ENCODE peak calls at places on chromosomes 6 and 20, in four cellular contexts. R is WTC11, Q is K562, L is HepG2. X is an unnamed sample.

GRCh38 chr6:47169785-47170685 is 127.9 kb upstream of the ADGRF1 start:
- DNase-seq in R (no peak), Q (no peak), L (no peak), X (peak)

GRCh38 chr20:47872341-47872740 is 87.1 kb upstream of the SULF2 start:
- DNase-seq in R (no peak), Q (no peak), L (no peak), X (no peak)

GRCh38 chr20:21516861-21517565 is 3.1 kb upstream of the NKX2-2 start:
- DNase-seq in R (peak), Q (no peak), L (no peak), X (no peak)

GRCh38 chr6:164408868-164409267 is 900.5 kb downstream of the C6orf118 start:
- DNase-seq in R (no peak), Q (no peak), L (no peak), X (no peak)

GRCh38 chr20:62641749-62642665 is at the start of gene SLCO4A1:
- DNase-seq in R (peak), Q (peak), L (peak), X (peak)

GRCh38 chr20:38001981-38002380 is 31.3 kb downstream of the TTI1 start:
- DNase-seq in R (no peak), Q (peak), L (no peak), X (no peak)

GRCh38 chr20:39885975-39886649 is 802.9 kb downstream of the MAFB start:
- DNase-seq in R (peak), Q (no peak), L (peak), X (peak)

GRCh38 chr6:118935331-118935668 is 341 bp upstream of the MCM9 start:
- DNase-seq in R (no peak), Q (no peak), L (no peak), X (no peak)

GRCh38 chr6:108648186-108648585 is 87.5 kb downstream of the FOXO3 start:
- DNase-seq in R (no peak), Q (no peak), L (no peak), X (no peak)

GRCh38 chr20:20205141-20205861 is 153.0 kb downstream of the CFAP61 start:
- DNase-seq in R (no peak), Q (no peak), L (no peak), X (no peak)

GRCh38 chr6:77457720-77458349 is 5.5 kb downstream of the HTR1B start:
- DNase-seq in R (peak), Q (peak), L (peak), X (peak)
- TF ChIP-seq MAX in R (no peak), Q (no peak), L (no peak), X (no peak)

GRCh38 chr6:39834866-39835265 is 42.7 kb downstream of the DAAM2 start:
- DNase-seq in R (no peak), Q (no peak), L (no peak), X (no peak)

GRCh38 chr6:39834278-39834677 is 42.1 kb downstream of the DAAM2 start:
- DNase-seq in R (no peak), Q (no peak), L (no peak), X (no peak)

GRCh38 chr6:39835856-39836442 is 43.8 kb downstream of the DAAM2 start:
- DNase-seq in R (no peak), Q (no peak), L (no peak), X (no peak)

GRCh38 chr6:39839445-39839844 is 47.3 kb downstream of the DAAM2 start:
- DNase-seq in R (no peak), Q (no peak), L (no peak), X (no peak)

DNA sequence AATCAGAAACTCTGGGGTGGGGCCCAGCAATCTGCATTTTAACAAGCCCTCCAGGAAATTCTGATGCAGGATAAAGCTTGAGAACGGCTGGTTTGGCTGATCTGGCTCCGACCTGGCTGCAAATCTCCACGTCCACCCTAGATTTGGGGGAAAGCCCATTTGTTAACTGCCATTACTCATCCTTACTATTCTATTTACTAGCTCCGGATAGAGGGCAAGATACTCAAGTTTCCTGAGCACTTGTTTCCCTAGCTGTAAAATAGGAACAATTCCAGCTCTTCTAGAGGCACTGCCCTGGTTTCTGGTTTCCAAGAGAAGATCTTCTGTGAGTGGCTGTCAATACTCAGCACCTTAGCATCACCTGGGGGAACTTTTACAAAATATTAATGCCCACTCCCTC is 44.4 kb downstream of the DAAM2 start:
- DNase-seq in R (no peak), Q (no peak), L (no peak), X (no peak)
- TF ChIP-seq JUN in R (no peak), Q (no peak), L (no peak), X (no peak)

GRCh38 chr20:35146299-35146921 is 726 bp downstream of the EDEM2 start:
- DNase-seq in R (peak), Q (peak), L (peak), X (no peak)
- TF ChIP-seq HMGXB4 in R (peak), Q (no peak), L (no peak), X (no peak)

GRCh38 chr20:3093861-3094361 is 9.4 kb upstream of the AVP start:
- DNase-seq in R (no peak), Q (no peak), L (no peak), X (no peak)

GRCh38 chr20:3088031-3088430 is 3.5 kb upstream of the AVP start:
- DNase-seq in R (no peak), Q (no peak), L (no peak), X (no peak)

GRCh38 chr20:3094848-3095629 is 10.5 kb upstream of the AVP start:
- DNase-seq in R (no peak), Q (no peak), L (no peak), X (no peak)

GRCh38 chr20:3090565-3090964 is 6.0 kb upstream of the AVP start:
- DNase-seq in R (no peak), Q (no peak), L (no peak), X (no peak)

GRCh38 chr20:3092611-3093379 is 8.3 kb upstream of the AVP start:
- DNase-seq in R (peak), Q (no peak), L (no peak), X (no peak)
- TF ChIP-seq MAX in R (peak), Q (no peak), L (no peak), X (no peak)

GRCh38 chr6:161413361-161413771 is 139.5 kb upstream of the AGPAT4 start:
- DNase-seq in R (no peak), Q (no peak), L (no peak), X (no peak)
- TF ChIP-seq JUN in R (no peak), Q (no peak), L (no peak), X (no peak)

GRCh38 chr6:152750694-152751093 is at the start of gene VIP:
- DNase-seq in R (peak), Q (peak), L (peak), X (no peak)

GRCh38 chr6:152745509-152746171 is 5.0 kb upstream of the VIP start:
- DNase-seq in R (no peak), Q (no peak), L (no peak), X (no peak)

GRCh38 chr6:152749336-152749735 is 1.3 kb upstream of the VIP start:
- DNase-seq in R (no peak), Q (no peak), L (no peak), X (no peak)

GRCh38 chr6:152746172-152746553 is 4.4 kb upstream of the VIP start:
- DNase-seq in R (no peak), Q (no peak), L (peak), X (peak)

DNA sequence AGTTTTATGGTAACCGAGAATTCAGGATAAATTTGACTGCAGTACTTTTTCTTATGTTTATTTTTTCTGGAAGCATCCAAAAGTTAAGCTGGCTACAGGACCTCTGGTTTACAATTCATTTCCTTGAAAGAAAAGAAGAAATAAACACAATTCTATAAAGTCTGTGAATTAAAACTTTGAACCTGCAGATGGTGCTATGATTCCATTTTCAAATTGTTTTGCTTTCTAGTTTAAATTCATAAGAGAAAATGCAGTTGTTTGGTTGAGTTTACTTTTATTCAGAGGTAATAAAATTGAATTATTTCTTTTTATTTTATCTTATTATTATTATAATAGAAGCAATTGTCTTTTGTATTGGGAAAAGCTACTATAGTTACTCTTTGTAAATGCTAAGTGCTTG is 1.8 kb upstream of the VIP start:
- DNase-seq in R (no peak), Q (no peak), L (no peak), X (no peak)
- TF ChIP-seq HMGXB4 in R (no peak), Q (no peak), L (no peak), X (no peak)

GRCh38 chr20:44781791-44782190 is 28.6 kb downstream of the RIMS4 start:
- DNase-seq in R (no peak), Q (no peak), L (no peak), X (no peak)

GRCh38 chr20:44780226-44780625 is 30.1 kb downstream of the RIMS4 start:
- DNase-seq in R (peak), Q (peak), L (peak), X (peak)

GRCh38 chr20:44773070-44773829 is 27.6 kb downstream of the KCNK15 start:
- DNase-seq in R (no peak), Q (no peak), L (no peak), X (no peak)

GRCh38 chr20:44772636-44773035 is 27.0 kb downstream of the KCNK15 start:
- DNase-seq in R (no peak), Q (no peak), L (no peak), X (no peak)

GRCh38 chr20:44776977-44777376 is 31.3 kb downstream of the KCNK15 start:
- DNase-seq in R (peak), Q (peak), L (peak), X (no peak)
- TF ChIP-seq MAX in R (no peak), Q (no peak), L (no peak), X (no peak)

DNA sequence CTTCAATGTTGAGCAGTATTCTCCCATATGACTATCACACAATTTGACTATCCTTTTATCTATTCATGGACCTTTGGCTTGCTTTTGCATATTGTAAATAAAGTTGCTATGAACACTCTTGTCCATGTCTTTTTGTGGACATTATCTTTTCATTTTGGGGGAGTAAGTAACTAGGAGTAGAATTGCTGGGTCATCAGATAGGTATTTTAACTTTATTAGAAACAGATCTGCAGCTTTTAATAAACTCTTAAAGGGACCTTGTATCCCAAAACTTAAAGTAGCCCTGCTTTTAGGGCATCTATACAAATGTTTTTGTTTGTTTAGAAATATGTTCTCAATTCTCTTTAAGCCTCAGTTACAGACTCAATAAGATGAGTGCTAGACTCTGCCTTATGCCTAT is 614.3 kb upstream of the CITED2 start:
- DNase-seq in R (no peak), Q (no peak), L (no peak), X (no peak)
- TF ChIP-seq JUN in R (no peak), Q (no peak), L (no peak), X (no peak)

X was measured in A549.